ENCODE peak calls at places on chromosomes 5 and 9, in four cellular contexts. One of them, this sample, is unnamed.

GRCh38 chr5:2047341-2047927 is 164.7 kb upstream of the IRX4 start:
- DNase-seq in tibial nerve: no peak
- DNase-seq in choroid plexus epithelial cell: no peak
- DNase-seq in fibroblast of villous mesenchyme: no peak
- DNase-seq in this sample: no peak

GRCh38 chr5:94168151-94168550 is 426.8 kb upstream of the POU5F2 start:
- DNase-seq in tibial nerve: no peak
- DNase-seq in choroid plexus epithelial cell: no peak
- DNase-seq in fibroblast of villous mesenchyme: no peak
- DNase-seq in this sample: no peak

GRCh38 chr9:93701494-93702218 is 125.3 kb downstream of the PHF2 start:
- DNase-seq in tibial nerve: no peak
- DNase-seq in choroid plexus epithelial cell: no peak
- DNase-seq in fibroblast of villous mesenchyme: no peak
- DNase-seq in this sample: no peak

GRCh38 chr5:149177911-149178565 is 36.7 kb downstream of the ABLIM3 start:
- DNase-seq in tibial nerve: no peak
- DNase-seq in choroid plexus epithelial cell: peak
- DNase-seq in fibroblast of villous mesenchyme: no peak
- DNase-seq in this sample: no peak

GRCh38 chr5:133147411-133147810 is 95.6 kb downstream of the HSPA4 start:
- DNase-seq in tibial nerve: peak
- DNase-seq in choroid plexus epithelial cell: peak
- DNase-seq in fibroblast of villous mesenchyme: no peak
- DNase-seq in this sample: no peak

GRCh38 chr9:125085703-125086477 is 57.4 kb downstream of the SCAI start:
- DNase-seq in tibial nerve: no peak
- DNase-seq in choroid plexus epithelial cell: no peak
- DNase-seq in fibroblast of villous mesenchyme: no peak
- DNase-seq in this sample: no peak

GRCh38 chr5:94670726-94671125 is 52.3 kb downstream of the SLF1 start:
- DNase-seq in tibial nerve: no peak
- DNase-seq in choroid plexus epithelial cell: peak
- DNase-seq in fibroblast of villous mesenchyme: no peak
- DNase-seq in this sample: no peak

GRCh38 chr9:84283895-84284294 is 56.7 kb downstream of the SLC28A3 start:
- DNase-seq in tibial nerve: no peak
- DNase-seq in choroid plexus epithelial cell: no peak
- DNase-seq in fibroblast of villous mesenchyme: no peak
- DNase-seq in this sample: no peak

GRCh38 chr5:69219939-69220338 is 14.7 kb upstream of the CDK7 start:
- DNase-seq in tibial nerve: no peak
- DNase-seq in choroid plexus epithelial cell: no peak
- DNase-seq in fibroblast of villous mesenchyme: no peak
- DNase-seq in this sample: no peak

GRCh38 chr5:69212022-69212421 is 22.6 kb downstream of the CENPH start:
- DNase-seq in tibial nerve: no peak
- DNase-seq in choroid plexus epithelial cell: no peak
- DNase-seq in fibroblast of villous mesenchyme: no peak
- DNase-seq in this sample: no peak

GRCh38 chr5:69217154-69217731 is 17.4 kb upstream of the CDK7 start:
- DNase-seq in tibial nerve: peak
- DNase-seq in choroid plexus epithelial cell: no peak
- DNase-seq in fibroblast of villous mesenchyme: no peak
- DNase-seq in this sample: peak

GRCh38 chr5:69213513-69214215 is 21.0 kb upstream of the CDK7 start:
- DNase-seq in tibial nerve: no peak
- DNase-seq in choroid plexus epithelial cell: peak
- DNase-seq in fibroblast of villous mesenchyme: peak
- DNase-seq in this sample: no peak

GRCh38 chr5:69217732-69218568 is 16.7 kb upstream of the CDK7 start:
- DNase-seq in tibial nerve: peak
- DNase-seq in choroid plexus epithelial cell: peak
- DNase-seq in fibroblast of villous mesenchyme: peak
- DNase-seq in this sample: peak
- TF ChIP-seq CTCF in tibial nerve: peak
- TF ChIP-seq CTCF in choroid plexus epithelial cell: peak
- TF ChIP-seq CTCF in fibroblast of villous mesenchyme: peak
- TF ChIP-seq CTCF in this sample: peak

DNA sequence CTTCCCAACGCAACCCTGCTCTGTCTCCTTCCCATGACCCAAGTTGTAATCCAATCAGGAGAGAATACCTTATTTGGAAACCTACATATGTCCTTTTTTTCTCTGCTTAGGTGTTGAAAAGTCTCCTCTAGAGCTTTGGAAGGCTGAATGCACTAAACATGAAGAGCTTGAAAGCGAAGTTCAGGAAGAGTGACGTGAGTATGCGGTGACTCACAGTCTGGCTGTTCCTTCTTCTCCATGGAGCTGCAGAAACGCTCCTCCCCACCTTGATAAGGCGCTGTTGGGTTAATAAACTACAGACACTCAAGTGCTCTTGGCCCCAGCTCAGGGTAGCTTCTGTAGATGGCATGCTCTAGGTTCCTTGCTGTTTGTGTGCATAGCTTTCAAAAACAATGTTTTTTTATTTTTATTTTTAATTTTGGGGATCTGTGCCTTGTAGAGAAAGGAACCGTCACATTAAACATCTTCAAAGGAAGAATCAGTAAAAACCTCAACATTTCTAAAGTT is 30.7 kb downstream of the RAI14 start:
- DNase-seq in tibial nerve: no peak
- DNase-seq in choroid plexus epithelial cell: peak
- DNase-seq in fibroblast of villous mesenchyme: peak
- DNase-seq in this sample: no peak
- TF ChIP-seq CTCF in tibial nerve: no peak
- TF ChIP-seq CTCF in choroid plexus epithelial cell: peak
- TF ChIP-seq CTCF in fibroblast of villous mesenchyme: peak
- TF ChIP-seq CTCF in this sample: no peak

DNA sequence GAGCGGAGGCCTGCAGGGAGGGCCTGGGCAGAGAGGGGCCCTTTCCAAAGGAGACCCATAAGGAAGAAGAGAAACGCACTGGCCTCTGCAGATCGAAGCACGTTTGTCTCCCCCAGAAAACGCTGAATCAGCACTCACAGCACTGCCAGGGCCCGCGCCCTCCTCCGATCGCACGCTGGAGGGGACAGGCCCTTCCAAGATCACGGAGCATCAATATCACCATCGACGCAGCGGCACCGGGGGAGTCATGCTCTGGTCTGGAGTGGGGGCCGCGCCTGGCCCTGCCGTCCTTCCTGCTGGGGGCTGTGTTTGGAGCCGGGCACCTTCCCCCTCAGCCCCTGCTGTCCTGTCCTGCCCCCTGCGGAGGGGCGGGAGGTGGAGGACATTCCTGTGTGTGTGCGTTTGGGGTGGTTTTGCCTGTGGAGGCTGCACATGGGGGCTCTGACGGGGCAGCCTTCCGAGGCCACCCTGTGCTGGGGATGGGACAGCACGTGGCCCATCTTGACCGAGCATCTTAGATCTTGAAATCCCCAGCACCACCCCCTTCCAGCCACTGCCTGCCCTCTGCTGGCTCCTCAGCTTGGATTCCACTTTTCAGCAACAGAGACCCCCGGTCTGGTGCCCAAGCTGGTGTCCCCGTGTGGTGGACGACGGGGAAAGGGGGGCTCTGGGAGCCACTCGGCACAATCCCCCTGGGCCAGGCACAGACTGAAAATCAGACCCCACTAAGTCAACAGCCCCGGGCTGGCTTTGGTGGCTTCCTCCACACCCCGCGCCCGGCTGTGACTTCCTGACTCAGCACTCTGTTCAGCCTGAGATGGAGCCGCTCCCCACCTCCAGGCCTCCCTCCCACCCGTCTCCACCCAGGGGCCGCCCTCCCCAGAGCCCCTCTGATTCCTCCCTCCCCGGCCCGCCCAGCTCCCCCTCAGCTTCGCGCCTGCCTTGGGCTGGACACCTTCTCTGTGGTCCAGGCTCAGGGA is 8.3 kb downstream of the TMEM250 start:
- DNase-seq in tibial nerve: no peak
- DNase-seq in choroid plexus epithelial cell: peak
- DNase-seq in fibroblast of villous mesenchyme: peak
- DNase-seq in this sample: no peak
- TF ChIP-seq CTCF in tibial nerve: peak
- TF ChIP-seq CTCF in choroid plexus epithelial cell: peak
- TF ChIP-seq CTCF in fibroblast of villous mesenchyme: peak
- TF ChIP-seq CTCF in this sample: no peak

GRCh38 chr9:79470957-79471356 is 100.8 kb upstream of the TLE4 start:
- DNase-seq in tibial nerve: no peak
- DNase-seq in choroid plexus epithelial cell: no peak
- DNase-seq in fibroblast of villous mesenchyme: no peak
- DNase-seq in this sample: no peak

GRCh38 chr9:79469164-79469563 is 102.6 kb upstream of the TLE4 start:
- DNase-seq in tibial nerve: no peak
- DNase-seq in choroid plexus epithelial cell: no peak
- DNase-seq in fibroblast of villous mesenchyme: no peak
- DNase-seq in this sample: no peak

GRCh38 chr9:79473704-79474103 is 98.1 kb upstream of the TLE4 start:
- DNase-seq in tibial nerve: no peak
- DNase-seq in choroid plexus epithelial cell: no peak
- DNase-seq in fibroblast of villous mesenchyme: no peak
- DNase-seq in this sample: no peak

GRCh38 chr9:79477241-79477830 is 94.4 kb upstream of the TLE4 start:
- DNase-seq in tibial nerve: no peak
- DNase-seq in choroid plexus epithelial cell: peak
- DNase-seq in fibroblast of villous mesenchyme: no peak
- DNase-seq in this sample: no peak

GRCh38 chr9:79471577-79472543 is 99.9 kb upstream of the TLE4 start:
- DNase-seq in tibial nerve: peak
- DNase-seq in choroid plexus epithelial cell: peak
- DNase-seq in fibroblast of villous mesenchyme: peak
- DNase-seq in this sample: no peak
- TF ChIP-seq CTCF in tibial nerve: peak
- TF ChIP-seq CTCF in choroid plexus epithelial cell: peak
- TF ChIP-seq CTCF in fibroblast of villous mesenchyme: peak
- TF ChIP-seq CTCF in this sample: no peak

DNA sequence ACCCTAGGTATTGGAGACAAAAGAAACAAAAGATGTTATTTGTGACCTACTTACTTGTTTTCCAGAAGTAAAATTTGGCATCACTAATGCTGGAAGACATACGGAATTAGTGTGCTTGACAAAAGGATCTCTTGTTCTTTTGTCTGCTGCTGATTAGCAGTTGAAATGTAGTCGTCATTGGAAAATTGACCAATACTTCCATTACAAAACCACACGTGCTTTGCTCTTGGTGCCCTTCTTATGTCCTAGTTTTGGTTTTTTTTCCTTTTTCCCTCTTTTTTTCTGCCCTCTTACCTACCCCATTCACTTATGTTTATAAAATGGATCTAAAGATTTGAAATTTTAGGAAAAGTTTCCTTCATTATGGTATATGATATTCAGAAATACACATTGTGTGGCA is 197.4 kb downstream of the FER start:
- DNase-seq in tibial nerve: no peak
- DNase-seq in choroid plexus epithelial cell: no peak
- DNase-seq in fibroblast of villous mesenchyme: no peak
- DNase-seq in this sample: no peak
- TF ChIP-seq CTCF in tibial nerve: no peak
- TF ChIP-seq CTCF in choroid plexus epithelial cell: no peak
- TF ChIP-seq CTCF in fibroblast of villous mesenchyme: no peak
- TF ChIP-seq CTCF in this sample: no peak

DNA sequence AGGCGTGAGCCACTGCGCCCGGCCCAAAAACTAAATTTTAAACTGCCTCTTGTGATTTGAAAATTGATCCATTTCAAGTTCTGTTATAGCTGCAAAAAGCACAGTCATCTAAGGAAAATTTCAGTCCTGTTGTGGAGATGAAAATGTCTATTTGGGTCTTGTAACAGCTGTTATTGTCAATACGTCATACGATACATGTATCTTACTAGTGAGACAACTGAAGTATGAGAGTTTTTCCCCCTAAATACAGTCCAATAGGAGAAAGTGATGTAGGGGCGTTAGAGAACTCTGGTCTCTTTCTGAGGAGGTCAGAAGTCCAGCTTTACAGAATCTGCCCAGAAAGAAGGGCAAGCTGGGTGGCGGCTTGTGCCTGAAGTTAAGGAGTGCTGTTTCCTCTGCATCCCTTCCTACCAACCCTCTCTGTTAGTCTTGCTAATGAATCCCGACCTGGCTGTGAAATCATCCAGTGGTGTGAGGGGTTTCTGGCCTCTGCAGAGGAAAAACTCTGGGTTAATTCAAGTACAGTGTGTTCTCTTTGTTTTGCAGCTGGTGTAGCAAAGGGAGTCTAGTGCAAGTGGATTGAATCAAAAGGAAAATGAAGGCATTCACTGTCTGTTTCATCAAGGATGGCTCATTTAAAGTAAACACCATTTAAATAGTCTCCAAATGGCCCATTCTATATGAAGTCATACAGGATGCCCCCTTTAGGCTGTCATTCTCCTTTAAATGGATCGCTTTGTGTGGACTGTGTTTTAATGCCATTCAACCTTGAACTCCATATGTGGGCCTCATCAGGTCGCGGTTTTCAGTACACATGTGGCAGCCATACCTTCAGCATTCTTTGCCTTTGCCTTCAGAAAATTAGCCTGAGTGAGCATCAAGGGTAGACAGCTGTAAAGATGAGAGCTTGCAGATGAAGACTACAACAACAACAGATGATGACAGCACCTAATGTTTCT is 59.0 kb downstream of the AOPEP start:
- DNase-seq in tibial nerve: no peak
- DNase-seq in choroid plexus epithelial cell: no peak
- DNase-seq in fibroblast of villous mesenchyme: no peak
- DNase-seq in this sample: no peak
- TF ChIP-seq CTCF in tibial nerve: no peak
- TF ChIP-seq CTCF in choroid plexus epithelial cell: no peak
- TF ChIP-seq CTCF in fibroblast of villous mesenchyme: no peak
- TF ChIP-seq CTCF in this sample: no peak

DNA sequence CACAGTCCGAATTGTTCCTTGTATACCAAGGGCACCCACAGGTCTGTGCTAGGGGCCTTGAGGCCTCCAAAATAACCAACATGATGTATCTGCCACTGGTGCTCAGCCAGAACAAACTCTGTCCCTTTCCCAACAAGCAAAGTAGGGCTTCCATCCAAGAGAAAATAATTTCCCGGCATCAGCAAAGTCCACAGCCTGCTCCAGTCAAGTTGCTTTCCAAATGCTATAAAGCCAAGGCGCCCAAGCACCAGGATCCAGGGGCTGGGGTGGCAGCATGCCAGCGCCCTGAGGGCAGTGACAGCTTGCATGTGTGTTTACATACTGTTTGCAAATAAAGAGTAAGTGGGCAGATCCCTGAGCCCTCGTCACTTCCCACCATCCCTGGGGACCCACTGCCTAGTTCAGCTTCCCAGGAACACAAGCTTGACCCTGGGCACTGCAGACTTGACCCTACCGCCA is 155.9 kb downstream of the ERCC6L2 start:
- DNase-seq in tibial nerve: peak
- DNase-seq in choroid plexus epithelial cell: no peak
- DNase-seq in fibroblast of villous mesenchyme: peak
- DNase-seq in this sample: no peak
- TF ChIP-seq CTCF in tibial nerve: no peak
- TF ChIP-seq CTCF in choroid plexus epithelial cell: no peak
- TF ChIP-seq CTCF in fibroblast of villous mesenchyme: no peak
- TF ChIP-seq CTCF in this sample: no peak

DNA sequence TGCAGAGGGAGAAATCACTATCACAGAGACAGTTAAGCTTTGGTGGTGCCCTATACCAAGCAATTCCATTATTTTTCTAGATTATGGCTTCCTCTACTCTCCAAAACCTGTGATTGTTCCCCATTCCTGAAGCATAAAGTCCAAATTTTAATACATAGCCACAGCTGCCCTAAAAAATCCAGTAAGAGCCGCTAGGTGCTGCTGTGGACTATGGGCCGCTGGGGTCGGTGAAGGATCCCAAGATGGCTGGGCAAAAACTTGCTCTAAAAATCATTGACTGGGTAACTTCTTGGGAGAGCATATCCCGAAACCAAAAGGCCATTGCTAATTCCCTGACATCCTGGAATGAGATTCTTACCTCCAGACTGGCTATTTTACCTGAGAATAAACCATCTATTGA is 245.3 kb downstream of the NFIB start:
- DNase-seq in tibial nerve: no peak
- DNase-seq in choroid plexus epithelial cell: no peak
- DNase-seq in fibroblast of villous mesenchyme: no peak
- DNase-seq in this sample: no peak
- TF ChIP-seq CTCF in tibial nerve: no peak
- TF ChIP-seq CTCF in choroid plexus epithelial cell: no peak
- TF ChIP-seq CTCF in fibroblast of villous mesenchyme: no peak
- TF ChIP-seq CTCF in this sample: no peak

This sample was measured in endothelial cell.